ENCODE peak calls at places on chromosomes 3 and 15, in four cellular contexts. U is SK-N-SH; X is HuH-7.5; F is CD4-positive, alpha-beta T cell. B is an unnamed sample.

GRCh38 chr3:160027541-160028195 is 39.0 kb downstream of the IL12A start:
- DNase-seq in U (no peak), X (no peak), F (no peak), B (no peak)

GRCh38 chr3:171206283-171206682 is 179.8 kb upstream of the SLC2A2 start:
- DNase-seq in U (no peak), X (no peak), F (no peak), B (no peak)

GRCh38 chr3:29695201-29695904 is 414.5 kb downstream of the RBMS3 start:
- DNase-seq in U (no peak), X (no peak), F (no peak), B (no peak)

GRCh38 chr3:134423153-134423552 is 48.9 kb upstream of the AMOTL2 start:
- DNase-seq in U (peak), X (no peak), F (no peak), B (peak)

GRCh38 chr3:15934389-15935195 is 136.8 kb upstream of the ANKRD28 start:
- DNase-seq in U (no peak), X (no peak), F (no peak), B (no peak)

GRCh38 chr15:83516935-83517334 is 69.8 kb downstream of the SH3GL3 start:
- DNase-seq in U (no peak), X (no peak), F (no peak), B (no peak)

GRCh38 chr15:31326729-31327673 is at the start of gene KLF13:
- DNase-seq in U (peak), X (peak), F (peak), B (no peak)

GRCh38 chr3:191761906-191762305 is 300.9 kb downstream of the PYDC2 start:
- DNase-seq in U (no peak), X (no peak), F (no peak), B (no peak)

GRCh38 chr3:53045107-53045783 is 628 bp downstream of the SFMBT1 start:
- DNase-seq in U (peak), X (peak), F (peak), B (no peak)

GRCh38 chr3:48599077-48599501 is 4.0 kb upstream of the COL7A1 start:
- DNase-seq in U (no peak), X (no peak), F (no peak), B (no peak)

GRCh38 chr15:69093614-69094013 is 66.8 kb upstream of the GLCE start:
- DNase-seq in U (no peak), X (no peak), F (no peak), B (no peak)

GRCh38 chr3:191470543-191470942 is 9.6 kb downstream of the PYDC2 start:
- DNase-seq in U (no peak), X (no peak), F (no peak), B (no peak)

GRCh38 chr3:47425383-47425778 is 44.6 kb downstream of the PTPN23 start:
- DNase-seq in U (peak), X (no peak), F (no peak), B (no peak)